ENCODE peak calls at places on chromosomes 5 and 9, in four cellular contexts. One of them, this sample, is unnamed.

GRCh38 chr9:4334439-4334838 is 34.6 kb upstream of the GLIS3 start:
- DNase-seq in thyroid gland: peak
- DNase-seq in IMR-90: peak
- DNase-seq in GM12891: no peak
- DNase-seq in this sample: no peak

GRCh38 chr5:166178681-166179080 is 2112.8 kb upstream of the WWC1 start:
- DNase-seq in thyroid gland: no peak
- DNase-seq in GM12891: no peak
- DNase-seq in IMR-90: no peak
- DNase-seq in this sample: no peak

GRCh38 chr9:101486693-101487442 is 46.8 kb upstream of the RNF20 start:
- DNase-seq in IMR-90: peak
- DNase-seq in thyroid gland: peak
- DNase-seq in GM12891: peak
- DNase-seq in this sample: no peak

GRCh38 chr5:150640311-150641005 is at the start of gene SYNPO:
- DNase-seq in GM12891: no peak
- DNase-seq in thyroid gland: peak
- DNase-seq in IMR-90: peak
- DNase-seq in this sample: no peak

GRCh38 chr9:133429641-133430161 is 7.5 kb downstream of the ADAMTS13 start:
- DNase-seq in thyroid gland: peak
- DNase-seq in GM12891: peak
- DNase-seq in IMR-90: peak
- DNase-seq in this sample: no peak

GRCh38 chr5:40223884-40224402 is 455.8 kb upstream of the PTGER4 start:
- DNase-seq in IMR-90: peak
- DNase-seq in thyroid gland: no peak
- DNase-seq in GM12891: no peak
- DNase-seq in this sample: no peak

GRCh38 chr9:4515958-4516375 is 25.7 kb downstream of the SLC1A1 start:
- DNase-seq in IMR-90: peak
- DNase-seq in GM12891: no peak
- DNase-seq in thyroid gland: no peak
- DNase-seq in this sample: no peak

GRCh38 chr5:98769256-98770157 is 4.0 kb upstream of the RGMB start:
- DNase-seq in IMR-90: peak
- DNase-seq in GM12891: peak
- DNase-seq in thyroid gland: peak
- DNase-seq in this sample: no peak

GRCh38 chr5:159102294-159102934 is 2.7 kb upstream of the EBF1 start:
- DNase-seq in IMR-90: no peak
- DNase-seq in GM12891: no peak
- DNase-seq in thyroid gland: no peak
- DNase-seq in this sample: no peak

GRCh38 chr5:115267617-115268016 is 4.9 kb upstream of the PGGT1B start:
- DNase-seq in IMR-90: peak
- DNase-seq in GM12891: no peak
- DNase-seq in thyroid gland: no peak
- DNase-seq in this sample: no peak

GRCh38 chr5:35239911-35240610 is 9.8 kb upstream of the PRLR start:
- DNase-seq in GM12891: no peak
- DNase-seq in thyroid gland: no peak
- DNase-seq in IMR-90: no peak
- DNase-seq in this sample: no peak

GRCh38 chr5:27944471-27944870 is 906.1 kb upstream of the CDH9 start:
- DNase-seq in thyroid gland: peak
- DNase-seq in GM12891: no peak
- DNase-seq in IMR-90: no peak
- DNase-seq in this sample: no peak

GRCh38 chr9:109098221-109098959 is 21.4 kb downstream of the TMEM245 start:
- DNase-seq in GM12891: no peak
- DNase-seq in thyroid gland: peak
- DNase-seq in IMR-90: peak
- DNase-seq in this sample: no peak

GRCh38 chr9:90964101-90965020 is 162.7 kb downstream of the SYK start:
- DNase-seq in IMR-90: no peak
- DNase-seq in thyroid gland: peak
- DNase-seq in GM12891: peak
- DNase-seq in this sample: no peak

GRCh38 chr5:163889369-163889768 is 383.9 kb downstream of the MAT2B start:
- DNase-seq in IMR-90: peak
- DNase-seq in GM12891: no peak
- DNase-seq in thyroid gland: no peak
- DNase-seq in this sample: no peak

GRCh38 chr5:132417889-132418432 is 48.5 kb downstream of the SLC22A5 start:
- DNase-seq in thyroid gland: no peak
- DNase-seq in IMR-90: no peak
- DNase-seq in GM12891: no peak
- DNase-seq in this sample: peak

GRCh38 chr9:13324988-13325387 is 45.5 kb upstream of the MPDZ start:
- DNase-seq in IMR-90: no peak
- DNase-seq in thyroid gland: no peak
- DNase-seq in GM12891: no peak
- DNase-seq in this sample: no peak

GRCh38 chr9:33619666-33620404 is 95.8 kb downstream of the ANKRD18B start:
- DNase-seq in thyroid gland: no peak
- DNase-seq in GM12891: no peak
- DNase-seq in IMR-90: peak
- DNase-seq in this sample: no peak

GRCh38 chr5:135995979-135996378 is 32.8 kb upstream of the TGFBI start:
- DNase-seq in GM12891: no peak
- DNase-seq in thyroid gland: no peak
- DNase-seq in IMR-90: no peak
- DNase-seq in this sample: no peak

GRCh38 chr5:78518365-78519197 is 130.0 kb downstream of the LHFPL2 start:
- DNase-seq in thyroid gland: peak
- DNase-seq in IMR-90: peak
- DNase-seq in GM12891: no peak
- DNase-seq in this sample: no peak
- TF ChIP-seq POLR2A in thyroid gland: no peak
- TF ChIP-seq POLR2A in IMR-90: peak
- TF ChIP-seq POLR2A in GM12891: no peak
- TF ChIP-seq POLR2A in this sample: no peak

DNA sequence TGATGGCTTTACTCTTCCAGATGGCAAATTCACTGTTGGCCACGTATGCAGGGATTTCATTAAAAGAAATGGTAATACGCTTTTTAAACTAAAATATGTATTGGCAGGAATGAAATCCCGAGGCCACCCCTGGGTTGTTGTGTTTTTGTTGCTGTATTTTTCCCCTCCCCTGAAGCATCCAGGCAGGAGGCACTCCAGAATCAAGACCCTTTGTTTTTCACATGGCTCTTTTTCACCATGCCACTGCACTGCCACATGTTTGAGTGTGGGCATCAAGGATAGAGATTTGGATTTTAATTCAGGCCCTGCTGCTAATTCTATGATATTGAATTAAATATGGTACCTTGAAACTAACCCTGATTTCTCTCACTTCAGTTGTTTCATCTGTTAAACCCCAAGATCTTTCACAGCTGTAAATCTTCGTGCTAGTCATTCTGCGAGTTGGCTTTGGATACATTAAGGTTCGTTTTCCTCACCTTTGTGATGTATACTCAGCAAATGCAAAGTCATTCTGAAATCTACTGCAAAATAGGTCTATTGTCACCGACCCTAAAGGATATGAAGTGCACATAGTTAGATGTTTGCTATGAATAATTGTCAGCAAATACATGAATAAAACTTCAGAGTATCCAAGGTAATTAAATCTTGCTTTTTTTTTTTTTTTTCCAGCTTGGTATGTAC is 533.4 kb downstream of the PTPRD start:
- DNase-seq in GM12891: no peak
- DNase-seq in IMR-90: no peak
- DNase-seq in thyroid gland: no peak
- DNase-seq in this sample: no peak
- TF ChIP-seq POLR2A in GM12891: no peak
- TF ChIP-seq POLR2A in IMR-90: no peak
- TF ChIP-seq POLR2A in thyroid gland: no peak
- TF ChIP-seq POLR2A in this sample: no peak

GRCh38 chr5:68215208-68215887 is at the start of gene PIK3R1:
- DNase-seq in thyroid gland: peak
- DNase-seq in IMR-90: peak
- DNase-seq in GM12891: peak
- DNase-seq in this sample: peak
- TF ChIP-seq POLR2A in thyroid gland: peak
- TF ChIP-seq POLR2A in IMR-90: peak
- TF ChIP-seq POLR2A in GM12891: peak
- TF ChIP-seq POLR2A in this sample: peak

DNA sequence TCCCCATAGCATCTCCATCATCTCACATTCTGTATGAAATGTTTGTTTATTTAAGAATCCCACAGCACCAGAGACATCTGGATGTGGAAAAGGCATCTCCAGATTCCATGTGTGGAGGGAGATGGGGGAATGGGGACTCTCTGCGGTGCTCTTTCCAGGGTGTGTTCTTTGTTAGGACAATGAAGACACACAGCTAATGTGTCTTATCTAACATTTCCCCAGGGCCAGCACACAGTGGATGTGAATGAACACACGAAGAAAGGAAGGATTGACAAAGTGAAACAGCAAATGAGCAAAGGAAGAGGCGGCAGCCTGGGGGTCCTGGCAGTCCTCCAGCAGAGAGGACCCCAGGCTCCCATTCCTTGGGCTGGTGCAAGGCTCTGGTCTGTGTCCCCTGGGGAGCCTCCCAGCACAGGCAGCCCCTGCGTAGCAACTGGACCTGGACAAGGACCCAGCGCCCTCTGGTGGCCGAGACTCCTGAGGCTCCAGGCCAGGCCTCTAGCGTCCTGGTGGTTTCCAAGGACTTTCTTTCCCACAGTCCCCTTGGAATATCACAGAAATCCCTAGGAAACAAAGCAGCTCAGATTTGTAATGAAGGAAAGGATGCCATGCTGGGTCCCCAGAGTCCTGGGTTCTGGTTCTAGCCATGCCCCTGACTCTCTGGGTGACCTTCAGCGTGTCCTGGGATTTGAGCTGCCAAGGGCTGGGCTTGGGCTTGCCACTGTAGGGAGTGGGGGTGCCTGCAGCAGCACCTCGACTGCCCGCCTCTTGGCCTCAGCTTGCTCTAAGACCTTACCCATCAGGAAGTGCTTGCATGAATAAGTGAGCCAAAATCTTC is 3.5 kb upstream of the PDLIM7 start:
- DNase-seq in thyroid gland: peak
- DNase-seq in GM12891: peak
- DNase-seq in IMR-90: peak
- DNase-seq in this sample: no peak
- TF ChIP-seq POLR2A in thyroid gland: no peak
- TF ChIP-seq POLR2A in GM12891: peak
- TF ChIP-seq POLR2A in IMR-90: no peak
- TF ChIP-seq POLR2A in this sample: no peak

DNA sequence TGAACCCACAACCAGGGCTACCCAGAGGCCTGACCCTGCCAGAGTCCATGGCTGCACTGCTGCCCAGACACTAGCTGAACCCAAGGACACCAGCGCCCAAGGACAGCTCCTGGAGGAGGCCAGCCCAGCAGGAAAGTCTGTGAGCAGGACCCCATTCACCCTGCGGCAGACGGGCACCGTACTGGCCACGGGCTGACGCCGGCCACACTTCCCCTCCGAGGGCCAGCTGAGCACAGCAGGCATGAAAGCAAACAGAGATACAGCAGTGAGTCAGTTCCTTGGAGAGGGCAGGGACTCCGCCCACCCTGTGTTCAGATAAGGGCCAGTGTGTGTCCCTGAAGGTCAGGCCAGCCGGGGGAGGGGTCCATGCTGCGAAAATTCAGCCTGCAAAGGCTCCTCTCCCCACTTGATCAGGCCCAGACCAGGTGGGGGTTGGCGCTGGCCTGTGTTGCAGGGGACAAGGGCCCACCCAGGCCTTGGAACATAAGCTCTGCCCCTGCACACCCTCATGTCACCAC is 3.2 kb downstream of the RNF208 start:
- DNase-seq in thyroid gland: no peak
- DNase-seq in GM12891: no peak
- DNase-seq in IMR-90: peak
- DNase-seq in this sample: no peak
- TF ChIP-seq POLR2A in thyroid gland: no peak
- TF ChIP-seq POLR2A in GM12891: no peak
- TF ChIP-seq POLR2A in IMR-90: no peak
- TF ChIP-seq POLR2A in this sample: no peak

GRCh38 chr5:157180374-157181264 is at the start of gene ITK:
- DNase-seq in IMR-90: no peak
- DNase-seq in GM12891: no peak
- DNase-seq in thyroid gland: no peak
- DNase-seq in this sample: no peak
- TF ChIP-seq POLR2A in IMR-90: no peak
- TF ChIP-seq POLR2A in GM12891: no peak
- TF ChIP-seq POLR2A in thyroid gland: no peak
- TF ChIP-seq POLR2A in this sample: no peak

DNA sequence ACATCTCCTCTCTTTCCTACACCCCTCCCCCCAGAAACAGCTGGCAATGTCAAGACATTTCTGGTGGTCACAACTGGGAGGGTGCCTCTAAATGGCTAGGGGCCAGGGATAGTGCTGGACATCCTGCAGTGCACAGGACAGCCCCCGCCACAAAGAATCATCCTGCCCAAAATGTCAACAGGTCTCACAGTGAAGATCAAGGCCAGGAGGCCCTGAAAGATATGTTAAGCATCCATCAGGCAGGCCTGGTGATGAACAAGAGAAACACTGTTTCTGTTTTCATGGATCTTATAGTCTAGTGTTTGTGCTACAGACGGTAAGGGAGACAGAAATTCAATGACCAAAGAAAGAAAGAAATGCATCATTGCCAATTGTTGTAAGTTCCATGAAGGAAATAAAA is 45.9 kb downstream of the WWC1 start:
- DNase-seq in IMR-90: no peak
- DNase-seq in GM12891: no peak
- DNase-seq in thyroid gland: no peak
- DNase-seq in this sample: no peak
- TF ChIP-seq POLR2A in IMR-90: no peak
- TF ChIP-seq POLR2A in GM12891: no peak
- TF ChIP-seq POLR2A in thyroid gland: no peak
- TF ChIP-seq POLR2A in this sample: no peak